ENCODE peak calls at places on chromosome 4, in six cellular contexts. T is HepG2, I is body of pancreas, O is upper lobe of right lung, V is right atrium auricular region, Q is heart right ventricle. Z is an unnamed sample. For H3K9me3, the result is how much of the 10 kb centered on the place peaks cover.

GRCh38 chr4:3416270-3416669 is 25.5 kb upstream of the HGFAC start:
- DNase-seq in T (no peak), I (no peak), O (peak), V (no peak), Q (no peak), Z (no peak)

GRCh38 chr4:87559090-87559837 is 30.1 kb upstream of the SPARCL1 start:
- DNase-seq in T (no peak), I (no peak), O (no peak), V (no peak), Q (no peak), Z (peak)

GRCh38 chr4:176769519-176769918 is 23.2 kb downstream of the VEGFC start:
- DNase-seq in T (no peak), I (no peak), O (no peak), V (no peak), Q (no peak), Z (no peak)

GRCh38 chr4:112519689-112520597 is 4.0 kb upstream of the NEUROG2 start:
- DNase-seq in T (no peak), I (no peak), O (no peak), V (no peak), Q (no peak), Z (no peak)

GRCh38 chr4:102730968-102731533 is 29.7 kb downstream of the MANBA start:
- DNase-seq in T (peak), I (no peak), O (no peak), V (no peak), Q (no peak), Z (no peak)

GRCh38 chr4:88737304-88738015 is 39.8 kb upstream of the NAP1L5 start:
- DNase-seq in T (no peak), I (peak), O (no peak), V (no peak), Q (no peak), Z (peak)

GRCh38 chr4:126890994-126891393 is 741.8 kb upstream of the INTU start:
- DNase-seq in T (no peak), I (no peak), O (no peak), V (no peak), Q (no peak), Z (no peak)

GRCh38 chr4:53147711-53148110 is 218.2 kb downstream of the SCFD2 start:
- DNase-seq in T (no peak), I (no peak), O (no peak), V (no peak), Q (no peak), Z (no peak)

GRCh38 chr4:98546910-98547544 is 111.4 kb downstream of the TSPAN5 start:
- DNase-seq in T (no peak), I (no peak), O (no peak), V (peak), Q (peak), Z (no peak)

GRCh38 chr4:132504438-132504837 is 644.7 kb upstream of the PCDH10 start:
- DNase-seq in T (no peak), I (no peak), O (no peak), V (no peak), Q (no peak), Z (no peak)

GRCh38 chr4:87465739-87466366 is 43.5 kb downstream of the NUDT9 start:
- DNase-seq in T (peak), I (peak), O (no peak), V (no peak), Q (no peak), Z (no peak)

GRCh38 chr4:72430050-72430449 is 139.0 kb downstream of the ADAMTS3 start:
- DNase-seq in T (no peak), I (no peak), O (no peak), V (no peak), Q (no peak), Z (no peak)

GRCh38 chr4:78014889-78015886 is 41.9 kb upstream of the FRAS1 start:
- DNase-seq in T (peak), I (no peak), O (no peak), V (no peak), Q (no peak), Z (no peak)

GRCh38 chr4:74682567-74683359 is 111.6 kb downstream of the BTC start:
- DNase-seq in T (peak), I (peak), O (no peak), V (no peak), Q (no peak), Z (no peak)

GRCh38 chr4:183327827-183328226 is 5.6 kb upstream of the CLDN24 start:
- DNase-seq in T (no peak), I (no peak), O (peak), V (no peak), Q (no peak), Z (no peak)

GRCh38 chr4:108240356-108240755 is 71.6 kb upstream of the LEF1 start:
- DNase-seq in T (no peak), I (no peak), O (no peak), V (no peak), Q (no peak), Z (no peak)

GRCh38 chr4:166064706-166065105 is 191.7 kb downstream of the TLL1 start:
- DNase-seq in T (no peak), I (no peak), O (no peak), V (no peak), Q (no peak), Z (no peak)

GRCh38 chr4:81650871-81651270 is 179.2 kb upstream of the RASGEF1B start:
- DNase-seq in T (no peak), I (no peak), O (no peak), V (no peak), Q (no peak), Z (no peak)

GRCh38 chr4:74669702-74670101 is 124.6 kb downstream of the BTC start:
- DNase-seq in T (no peak), I (no peak), O (no peak), V (no peak), Q (no peak), Z (no peak)

GRCh38 chr4:154208424-154208823 is 283.2 kb downstream of the DCHS2 start:
- DNase-seq in T (no peak), I (no peak), O (no peak), V (no peak), Q (no peak), Z (no peak)

DNA sequence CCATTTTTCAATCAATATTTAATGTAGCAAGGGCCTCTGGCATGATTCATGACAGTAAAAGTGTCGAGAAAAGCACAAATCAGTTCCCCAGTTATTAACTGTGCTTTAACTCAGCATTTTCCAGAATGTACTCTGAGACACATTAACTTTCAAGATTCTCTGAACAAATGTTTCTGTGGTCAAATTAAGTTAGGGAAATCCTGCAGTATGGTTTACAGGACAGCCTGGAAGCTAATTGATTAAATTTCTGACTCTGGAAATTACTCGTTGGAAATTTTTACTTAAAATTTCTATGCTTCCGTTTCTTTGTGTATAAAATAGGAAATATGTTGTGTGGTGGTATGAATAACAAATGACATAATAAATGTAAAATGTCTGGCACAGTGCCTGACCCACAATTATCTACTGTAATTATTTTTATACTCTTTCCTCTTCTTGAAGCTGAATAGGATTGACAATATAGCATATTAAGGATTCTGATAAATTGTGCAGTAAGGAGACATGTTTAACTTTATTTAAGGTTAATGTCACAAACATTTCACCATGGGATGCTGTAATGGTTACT is 33.7 kb downstream of the STK32B start:
- DNase-seq in T (no peak), I (no peak), O (no peak), V (no peak), Q (no peak), Z (no peak)
- H3K9me3 ChIP-seq in T (under half), I (under half), O (under half), V (under half), Q (under half), Z (under half)

DNA sequence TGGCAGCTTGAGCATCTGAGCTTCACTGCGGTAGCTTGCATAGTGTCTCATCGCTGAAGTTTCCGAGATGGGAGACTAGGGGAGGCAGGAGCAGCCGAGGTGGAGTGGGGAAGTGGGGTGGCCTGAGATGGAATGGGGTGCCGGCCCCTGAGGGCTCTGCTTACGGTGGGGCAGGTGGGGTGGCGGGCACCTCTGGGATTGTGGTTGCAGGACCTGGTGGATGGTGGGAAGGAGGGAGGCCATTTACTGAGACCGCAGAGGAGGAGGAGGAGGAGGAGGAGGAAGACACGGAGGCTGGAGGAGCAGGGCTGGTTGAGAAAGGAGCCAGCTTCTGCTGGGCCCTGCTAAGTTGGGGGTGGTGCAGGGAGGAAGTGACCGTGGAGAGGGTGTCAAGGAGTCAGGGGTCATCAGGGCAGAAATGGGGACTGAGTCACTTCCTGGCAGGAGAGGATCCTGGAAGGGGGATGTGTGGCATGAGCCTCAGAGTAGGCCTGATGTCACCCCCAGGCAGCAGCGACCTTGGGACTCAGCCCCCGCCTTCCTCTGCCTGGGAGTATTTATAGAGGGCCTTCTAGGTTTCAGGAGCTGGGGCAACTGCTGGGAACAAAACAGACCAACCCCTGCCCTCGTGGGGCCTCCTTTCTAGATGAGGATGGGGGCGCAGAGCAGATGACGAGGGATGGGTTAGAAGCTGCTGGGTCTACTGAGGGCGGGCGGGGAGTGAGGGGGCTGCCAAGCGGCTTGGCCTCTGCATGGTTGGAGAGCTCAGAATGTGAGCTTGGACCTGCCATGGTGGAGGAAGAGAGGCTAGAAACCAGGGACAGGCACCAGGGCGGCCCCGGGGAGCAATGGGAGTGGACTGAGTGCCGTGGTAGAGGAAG is 213.4 kb upstream of the PSAPL1 start:
- DNase-seq in T (peak), I (peak), O (peak), V (no peak), Q (no peak), Z (no peak)
- TF ChIP-seq CTCF in T (no peak), I (no peak), O (no peak), V (no peak), Q (no peak), Z (no peak)

GRCh38 chr4:60790608-60791007 is 409.5 kb upstream of the ADGRL3 start:
- DNase-seq in T (no peak), I (no peak), O (no peak), V (no peak), Q (no peak), Z (no peak)
- H3K9me3 ChIP-seq in T (under half), I (under half), O (under half), V (under half), Q (under half), Z (under half)

DNA sequence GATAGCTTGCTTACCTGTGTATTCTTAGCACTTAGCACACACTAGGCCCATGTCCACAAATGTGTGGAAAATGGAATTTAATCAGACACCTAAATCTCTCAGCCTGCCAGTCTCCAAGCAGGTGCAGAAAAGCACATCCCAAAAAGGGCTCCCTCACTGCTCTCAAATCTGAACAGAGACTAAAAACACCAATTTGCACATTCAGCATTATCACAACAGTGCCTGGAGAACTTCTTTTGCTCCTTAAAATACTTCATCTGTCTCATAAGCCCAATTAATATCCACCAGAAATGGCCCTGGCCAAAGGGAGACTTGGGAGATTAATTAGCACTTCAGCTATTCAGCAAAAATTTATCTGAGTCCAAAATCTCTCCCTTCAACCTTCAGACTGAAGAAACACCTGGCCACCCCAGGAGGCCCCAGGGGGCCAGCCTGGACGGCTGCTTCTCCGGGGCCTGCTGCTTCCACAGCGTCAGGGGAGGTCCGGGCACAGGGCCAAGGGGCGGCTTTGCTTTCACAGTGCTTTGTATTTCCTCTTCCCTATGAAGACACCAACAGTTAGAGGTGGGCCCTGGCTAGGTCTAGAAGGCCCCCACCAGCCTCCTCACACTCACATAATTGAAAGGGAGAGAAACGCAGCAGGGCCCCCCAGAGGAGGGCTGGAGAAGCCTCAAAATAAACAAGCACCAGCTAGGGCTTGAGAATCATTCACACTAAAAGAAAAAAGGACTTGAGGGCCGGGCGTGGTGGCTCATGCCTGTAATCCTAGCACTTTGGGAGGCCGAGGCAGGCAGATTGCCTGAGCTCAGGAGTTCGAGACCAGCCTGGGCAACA is 18.0 kb downstream of the SCD5 start:
- DNase-seq in T (peak), I (peak), O (peak), V (peak), Q (peak), Z (no peak)
- TF ChIP-seq CTCF in T (peak), I (peak), O (no peak), V (no peak), Q (no peak), Z (no peak)

DNA sequence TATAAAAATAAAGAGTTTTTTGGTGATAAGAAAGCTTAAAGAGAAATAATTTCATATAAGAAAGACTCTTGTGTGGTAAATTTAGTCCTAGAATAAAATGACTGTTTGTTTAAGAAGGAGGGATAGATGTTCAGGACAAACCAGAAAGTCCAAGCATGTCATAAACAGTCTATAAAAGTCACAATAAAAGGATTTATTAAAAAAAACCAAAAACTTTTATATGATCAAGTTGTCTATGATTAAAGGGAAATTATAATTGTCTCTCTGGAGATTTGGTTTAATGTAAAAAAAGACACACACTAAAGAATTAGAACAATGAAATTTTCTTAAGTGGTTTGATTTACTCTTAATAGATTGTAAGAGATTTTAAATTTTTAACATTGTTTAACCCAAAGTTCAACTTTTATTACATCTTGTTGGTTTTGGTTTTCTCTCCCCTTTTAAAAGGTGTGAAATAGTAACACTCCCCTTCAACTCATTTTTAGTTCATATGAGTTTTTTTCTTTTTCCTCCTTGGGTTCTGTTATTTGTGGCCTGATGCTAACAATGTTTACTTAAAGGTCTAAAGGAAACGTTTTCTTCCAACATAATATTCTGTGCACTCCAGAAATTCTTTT is 89.7 kb downstream of the PDHA2 start:
- DNase-seq in T (no peak), I (no peak), O (no peak), V (no peak), Q (no peak), Z (no peak)
- H3K9me3 ChIP-seq in T (half or more), I (under half), O (under half), V (under half), Q (under half), Z (under half)

DNA sequence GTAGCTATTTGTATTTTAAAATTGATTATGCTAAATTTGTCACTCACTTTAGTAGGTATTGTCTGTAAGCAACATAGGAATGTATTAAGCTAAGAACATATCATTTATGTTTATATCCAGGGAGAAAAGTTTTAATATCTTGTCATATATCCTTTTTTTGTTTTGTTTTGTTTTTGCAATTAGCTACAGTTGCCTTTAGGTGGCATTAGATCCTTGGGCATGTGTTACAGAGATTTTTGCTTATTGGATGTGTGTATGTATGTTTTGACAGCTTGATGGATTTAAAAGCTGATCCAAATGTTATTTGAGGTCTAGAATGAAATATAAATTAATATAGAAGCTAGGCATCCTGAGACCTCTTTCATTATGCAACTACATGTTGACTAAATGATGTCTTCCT is 36.1 kb upstream of the OTUD4 start:
- DNase-seq in T (no peak), I (no peak), O (no peak), V (no peak), Q (no peak), Z (no peak)
- TF ChIP-seq CTCF in T (peak), I (peak), O (peak), V (peak), Q (no peak), Z (no peak)

GRCh38 chr4:187944179-187944578 is 51.4 kb upstream of the ZFP42 start:
- DNase-seq in T (no peak), I (no peak), O (no peak), V (no peak), Q (no peak), Z (no peak)
- H3K9me3 ChIP-seq in T (under half), I (under half), O (under half), V (under half), Q (under half), Z (under half)

GRCh38 chr4:15005474-15006115 is 3.3 kb downstream of the CPEB2 start:
- DNase-seq in T (no peak), I (no peak), O (no peak), V (no peak), Q (no peak), Z (no peak)

GRCh38 chr4:15003441-15003890 is 1.2 kb downstream of the CPEB2 start:
- DNase-seq in T (no peak), I (peak), O (peak), V (no peak), Q (peak), Z (no peak)

GRCh38 chr4:15006416-15007024 is 4.2 kb downstream of the CPEB2 start:
- DNase-seq in T (no peak), I (no peak), O (no peak), V (no peak), Q (no peak), Z (no peak)

GRCh38 chr4:15003891-15004700 is 1.8 kb downstream of the CPEB2 start:
- DNase-seq in T (no peak), I (peak), O (peak), V (no peak), Q (peak), Z (peak)

DNA sequence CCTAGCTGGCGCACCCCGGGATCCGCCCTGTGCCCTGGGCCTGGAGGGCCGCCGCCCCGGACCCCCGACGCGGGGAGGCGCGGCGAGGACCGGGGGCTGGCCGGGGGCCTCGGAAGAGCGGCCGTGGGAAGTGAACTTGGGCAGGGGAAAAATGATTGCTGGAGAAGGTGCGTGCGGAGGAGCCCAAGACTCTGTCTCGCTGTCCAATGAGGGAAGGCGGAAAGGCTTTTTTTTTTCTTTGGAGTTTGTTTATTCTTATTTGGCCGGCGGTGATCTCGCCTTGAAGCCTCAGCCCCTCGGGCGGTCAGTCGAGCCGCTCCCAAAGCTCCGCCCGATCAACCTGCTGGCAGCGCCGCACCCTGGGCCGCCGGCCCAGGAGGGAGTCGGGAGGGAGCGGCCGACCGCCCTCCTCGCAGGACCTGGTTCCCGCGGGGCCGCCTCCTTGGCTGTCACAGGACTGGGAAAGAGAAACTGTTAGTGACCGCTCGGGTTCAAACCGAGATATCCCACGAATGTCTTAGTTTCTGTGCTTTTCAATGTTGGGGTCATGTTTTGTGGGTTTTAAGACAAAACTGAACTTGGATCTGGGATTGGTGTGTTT is 2.5 kb downstream of the CPEB2 start:
- DNase-seq in T (peak), I (peak), O (peak), V (peak), Q (peak), Z (peak)
- TF ChIP-seq CTCF in T (no peak), I (no peak), O (no peak), V (no peak), Q (no peak), Z (no peak)

DNA sequence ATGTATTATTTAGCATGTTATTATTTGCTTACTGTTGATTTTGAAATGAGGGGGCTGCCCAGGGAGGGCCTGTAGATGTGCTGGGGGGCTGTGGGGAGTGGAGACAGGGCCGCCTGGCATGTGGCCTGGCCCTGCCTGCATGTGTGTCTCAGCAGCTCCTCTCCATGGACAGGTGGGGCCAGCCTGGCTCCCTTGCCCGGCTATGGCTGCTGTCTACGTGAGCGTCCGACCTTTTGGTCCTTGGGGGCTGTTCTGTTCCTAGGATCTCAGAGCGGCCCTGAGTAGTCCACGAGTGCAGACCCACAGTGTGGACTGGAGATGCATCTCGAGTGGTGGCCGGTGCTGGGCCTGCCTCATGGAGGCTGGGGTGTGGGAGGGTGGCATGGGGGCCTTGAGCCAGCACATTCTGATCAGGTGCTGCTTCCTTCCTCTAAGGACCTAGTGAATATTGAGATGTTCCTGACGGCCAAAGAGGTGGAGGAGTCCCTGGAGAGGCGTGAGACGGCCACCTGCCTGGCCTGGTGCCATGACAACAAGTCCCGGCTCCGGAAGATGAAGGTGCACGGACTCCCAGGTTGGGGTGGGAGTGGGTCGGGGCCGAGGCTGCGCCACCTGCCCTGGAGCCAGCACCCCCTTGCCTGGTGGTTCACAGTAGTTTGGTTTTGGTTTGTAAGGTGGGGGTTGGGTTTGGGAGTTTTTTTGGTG is 24.9 kb upstream of the UVSSA start:
- DNase-seq in T (no peak), I (no peak), O (no peak), V (no peak), Q (no peak), Z (no peak)
- H3K9me3 ChIP-seq in T (under half), I (under half), O (under half), V (under half), Q (under half), Z (under half)